ENCODE peak calls at places on chromosomes 13 and 19, in seven cellular contexts. W is H1, P is HCT116, J is K562, E is GM12878, D is SK-N-SH, O is HepG2. N is an unnamed sample.

GRCh38 chr13:60288569-60288968 is 108.5 kb upstream of the TDRD3 start:
- DNase-seq in W (no peak), P (no peak), J (no peak), E (no peak), D (no peak), O (no peak), N (no peak)

GRCh38 chr19:41753159-41753558 is 2.2 kb upstream of the CEACAM6 start:
- DNase-seq in W (no peak), P (peak), J (peak), E (no peak), D (peak), O (peak), N (peak)

GRCh38 chr13:111315347-111315995 is 5.0 kb upstream of the TEX29 start:
- DNase-seq in W (no peak), P (no peak), J (no peak), E (no peak), D (no peak), O (no peak), N (no peak)

GRCh38 chr13:45149964-45150363 is 29.7 kb downstream of the GTF2F2 start:
- DNase-seq in W (no peak), P (no peak), J (no peak), E (no peak), D (no peak), O (no peak), N (no peak)

GRCh38 chr13:73307481-73307880 is 248.7 kb downstream of the KLF5 start:
- DNase-seq in W (no peak), P (no peak), J (no peak), E (no peak), D (no peak), O (no peak), N (no peak)

GRCh38 chr19:58569943-58570670 is 3.0 kb downstream of the MZF1 start:
- DNase-seq in W (no peak), P (no peak), J (no peak), E (no peak), D (no peak), O (no peak), N (no peak)

GRCh38 chr13:31437975-31438374 is 238.2 kb downstream of the B3GLCT start:
- DNase-seq in W (no peak), P (no peak), J (no peak), E (peak), D (peak), O (no peak), N (no peak)

GRCh38 chr13:111206148-111206547 is 91.0 kb downstream of the ARHGEF7 start:
- DNase-seq in W (no peak), P (no peak), J (no peak), E (no peak), D (no peak), O (no peak), N (no peak)

GRCh38 chr13:67416047-67416925 is 186.2 kb upstream of the PCDH9 start:
- DNase-seq in W (peak), P (no peak), J (peak), E (no peak), D (peak), O (peak), N (peak)

GRCh38 chr19:6103217-6103644 is 7.1 kb downstream of the RFX2 start:
- DNase-seq in W (no peak), P (no peak), J (no peak), E (no peak), D (no peak), O (no peak), N (no peak)

GRCh38 chr19:38734176-38734425 is 10.2 kb downstream of the CAPN12 start:
- DNase-seq in W (no peak), P (no peak), J (no peak), E (no peak), D (no peak), O (no peak), N (no peak)

GRCh38 chr13:45542391-45542790 is 73.1 kb downstream of the ERICH6B start:
- DNase-seq in W (no peak), P (no peak), J (no peak), E (no peak), D (no peak), O (no peak), N (no peak)

GRCh38 chr19:38721977-38722773 is 22.1 kb downstream of the CAPN12 start:
- DNase-seq in W (no peak), P (no peak), J (no peak), E (no peak), D (no peak), O (peak), N (no peak)

GRCh38 chr13:20116213-20116612 is 44.6 kb downstream of the GJA3 start:
- DNase-seq in W (no peak), P (no peak), J (no peak), E (no peak), D (no peak), O (no peak), N (no peak)

GRCh38 chr13:24923305-24923640 is 159.3 kb downstream of the RNF17 start:
- DNase-seq in W (no peak), P (no peak), J (peak), E (peak), D (peak), O (no peak), N (no peak)

GRCh38 chr19:40398417-40399056 is 8.6 kb upstream of the HIPK4 start:
- DNase-seq in W (no peak), P (no peak), J (peak), E (no peak), D (peak), O (no peak), N (no peak)

GRCh38 chr13:41658057-41658642 is 200.8 kb downstream of the RGCC start:
- DNase-seq in W (no peak), P (no peak), J (no peak), E (no peak), D (no peak), O (no peak), N (no peak)

GRCh38 chr19:6740589-6741348 is 1.3 kb downstream of the TRIP10 start:
- DNase-seq in W (no peak), P (no peak), J (peak), E (no peak), D (peak), O (no peak), N (peak)

GRCh38 chr13:99542788-99543406 is 41.6 kb downstream of the TM9SF2 start:
- DNase-seq in W (no peak), P (no peak), J (no peak), E (peak), D (no peak), O (no peak), N (no peak)

GRCh38 chr19:3783660-3784584 is 2.3 kb downstream of the MATK start:
- DNase-seq in W (no peak), P (no peak), J (peak), E (no peak), D (peak), O (peak), N (peak)

GRCh38 chr13:48437381-48437780 is 24.5 kb upstream of the LPAR6 start:
- DNase-seq in W (no peak), P (no peak), J (no peak), E (no peak), D (no peak), O (no peak), N (no peak)

GRCh38 chr13:65808061-65808460 is 1422.1 kb downstream of the PCDH9 start:
- DNase-seq in W (no peak), P (no peak), J (no peak), E (no peak), D (no peak), O (no peak), N (no peak)

GRCh38 chr13:65892859-65893258 is 1337.3 kb downstream of the PCDH9 start:
- DNase-seq in W (no peak), P (no peak), J (no peak), E (no peak), D (no peak), O (no peak), N (no peak)

GRCh38 chr13:43058318-43058674 is 34.9 kb downstream of the DNAJC15 start:
- DNase-seq in W (no peak), P (peak), J (no peak), E (no peak), D (no peak), O (peak), N (no peak)

DNA sequence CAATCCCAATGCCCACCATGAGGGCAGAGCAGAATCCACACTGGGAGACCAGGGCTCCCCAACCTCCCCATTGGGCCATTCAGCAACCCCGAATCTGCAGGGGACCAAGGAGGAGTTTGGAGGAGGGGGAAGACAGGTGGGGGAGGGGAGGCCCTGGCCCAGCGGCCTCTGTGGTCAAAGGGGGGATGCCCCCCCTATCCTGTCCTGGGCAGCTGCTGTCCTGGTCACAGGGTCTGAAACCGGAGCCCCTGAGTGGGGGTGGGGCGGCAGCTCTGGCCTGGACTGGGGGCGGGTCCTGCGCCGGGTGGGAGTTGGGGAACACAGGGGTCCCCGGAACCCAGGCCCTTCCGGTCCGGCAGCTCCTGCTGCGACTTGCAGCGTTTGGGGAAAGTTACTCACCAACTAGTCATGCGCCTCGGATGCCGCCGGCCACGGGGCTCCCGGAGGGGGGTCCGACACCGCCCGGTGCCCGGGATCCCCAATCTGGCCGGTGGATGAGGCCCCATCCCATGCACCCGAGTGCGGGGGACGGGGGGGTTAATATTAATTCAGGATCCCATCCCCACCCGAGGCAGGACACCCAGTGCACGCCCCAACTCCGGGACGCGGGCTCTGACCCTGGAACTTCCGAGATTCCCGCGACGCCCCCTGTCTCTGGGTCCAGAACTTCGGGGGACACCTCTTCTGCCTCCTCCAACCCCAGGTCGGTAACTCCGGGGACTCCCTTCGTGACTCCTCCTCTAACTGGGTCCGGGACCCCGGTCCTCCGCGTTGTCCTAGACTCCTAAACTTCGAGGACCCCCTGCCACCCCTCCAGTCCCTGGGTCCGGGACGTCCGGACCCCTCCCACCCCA is 868 bp downstream of the HOMER3 start:
- DNase-seq in W (peak), P (no peak), J (no peak), E (no peak), D (peak), O (no peak), N (no peak)
- TF ChIP-seq JUND in W (no peak), P (no peak), J (no peak), E (no peak), D (no peak), O (no peak), N (no peak)

DNA sequence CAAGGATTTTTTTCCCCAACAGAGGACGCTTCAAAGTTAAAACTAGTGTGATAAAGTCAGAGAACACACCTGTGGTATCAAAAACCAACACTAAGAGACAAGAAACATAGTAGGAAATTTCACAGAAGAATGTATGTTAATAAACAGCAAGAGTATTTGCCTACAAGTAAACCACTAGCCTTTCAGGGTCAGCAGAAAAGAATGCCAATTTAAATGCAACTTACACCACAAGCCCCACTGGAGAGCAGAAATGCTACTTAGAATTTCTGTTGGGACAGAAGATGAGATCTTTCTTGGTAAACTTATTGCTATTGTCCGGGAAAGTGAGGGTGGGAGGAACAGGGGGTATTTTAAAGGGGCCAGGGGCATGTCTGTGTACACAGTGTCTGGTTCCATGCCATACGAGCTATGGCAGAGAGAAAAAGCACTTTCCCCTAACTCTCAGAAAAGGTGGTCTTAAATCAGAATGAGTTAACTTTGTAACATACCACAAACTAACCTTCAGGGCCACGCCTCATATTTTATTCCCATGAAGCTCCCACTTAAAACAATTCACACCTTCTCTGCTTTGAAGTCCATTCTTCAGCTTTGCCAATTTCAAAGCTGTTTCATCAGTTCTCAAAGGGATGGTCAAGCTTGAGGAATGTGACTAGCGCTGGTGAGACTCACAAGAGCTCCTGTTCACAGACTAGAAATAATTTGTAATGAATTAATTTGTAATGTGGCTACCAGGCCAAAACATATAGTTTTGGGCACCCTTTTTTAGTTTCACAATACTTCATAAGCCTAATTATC is 68.4 kb downstream of the STK24 start:
- DNase-seq in W (no peak), P (peak), J (no peak), E (no peak), D (no peak), O (peak), N (no peak)
- TF ChIP-seq JUND in W (no peak), P (no peak), J (no peak), E (no peak), D (no peak), O (no peak), N (no peak)

GRCh38 chr13:50692396-50692915 is 151.0 kb downstream of the DLEU7 start:
- DNase-seq in W (no peak), P (no peak), J (no peak), E (no peak), D (no peak), O (no peak), N (no peak)

GRCh38 chr13:50690020-50690419 is 153.5 kb downstream of the DLEU7 start:
- DNase-seq in W (no peak), P (no peak), J (no peak), E (no peak), D (no peak), O (no peak), N (no peak)

GRCh38 chr13:50691682-50692263 is 151.7 kb downstream of the DLEU7 start:
- DNase-seq in W (no peak), P (no peak), J (peak), E (no peak), D (peak), O (no peak), N (no peak)

GRCh38 chr13:50693755-50694154 is 149.7 kb downstream of the DLEU7 start:
- DNase-seq in W (no peak), P (no peak), J (no peak), E (no peak), D (no peak), O (no peak), N (no peak)

DNA sequence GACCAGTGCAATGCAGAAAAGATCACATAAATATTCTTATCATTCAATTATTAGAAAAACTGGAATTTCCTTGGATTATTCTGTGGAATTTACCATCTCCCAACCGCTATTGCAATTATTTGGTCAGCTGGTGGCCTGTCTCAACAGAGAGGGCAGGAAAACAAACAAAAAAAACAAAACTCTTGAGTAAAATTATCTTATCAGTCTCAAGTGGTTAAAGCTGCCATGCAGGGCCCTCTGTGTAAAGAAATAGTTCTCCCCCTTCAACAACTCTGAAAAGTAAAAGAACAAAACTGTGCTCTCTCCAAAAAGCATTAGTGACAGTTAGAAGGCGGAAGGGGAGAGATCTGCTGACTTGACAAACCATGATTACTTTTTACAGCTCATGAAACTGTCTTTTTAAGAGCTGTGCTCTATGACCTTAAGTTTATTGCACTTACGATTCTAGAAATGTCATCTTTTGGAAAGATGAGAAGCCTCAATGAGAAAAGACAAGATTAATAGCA is 152.3 kb downstream of the DLEU7 start:
- DNase-seq in W (no peak), P (no peak), J (no peak), E (no peak), D (no peak), O (no peak), N (no peak)
- TF ChIP-seq JUND in W (no peak), P (no peak), J (no peak), E (no peak), D (no peak), O (no peak), N (no peak)

GRCh38 chr13:113562085-113562749 is 22.3 kb upstream of the TFDP1 start:
- DNase-seq in W (peak), P (no peak), J (peak), E (no peak), D (peak), O (peak), N (peak)
- TF ChIP-seq JUND in W (peak), P (no peak), J (no peak), E (no peak), D (no peak), O (no peak), N (no peak)

DNA sequence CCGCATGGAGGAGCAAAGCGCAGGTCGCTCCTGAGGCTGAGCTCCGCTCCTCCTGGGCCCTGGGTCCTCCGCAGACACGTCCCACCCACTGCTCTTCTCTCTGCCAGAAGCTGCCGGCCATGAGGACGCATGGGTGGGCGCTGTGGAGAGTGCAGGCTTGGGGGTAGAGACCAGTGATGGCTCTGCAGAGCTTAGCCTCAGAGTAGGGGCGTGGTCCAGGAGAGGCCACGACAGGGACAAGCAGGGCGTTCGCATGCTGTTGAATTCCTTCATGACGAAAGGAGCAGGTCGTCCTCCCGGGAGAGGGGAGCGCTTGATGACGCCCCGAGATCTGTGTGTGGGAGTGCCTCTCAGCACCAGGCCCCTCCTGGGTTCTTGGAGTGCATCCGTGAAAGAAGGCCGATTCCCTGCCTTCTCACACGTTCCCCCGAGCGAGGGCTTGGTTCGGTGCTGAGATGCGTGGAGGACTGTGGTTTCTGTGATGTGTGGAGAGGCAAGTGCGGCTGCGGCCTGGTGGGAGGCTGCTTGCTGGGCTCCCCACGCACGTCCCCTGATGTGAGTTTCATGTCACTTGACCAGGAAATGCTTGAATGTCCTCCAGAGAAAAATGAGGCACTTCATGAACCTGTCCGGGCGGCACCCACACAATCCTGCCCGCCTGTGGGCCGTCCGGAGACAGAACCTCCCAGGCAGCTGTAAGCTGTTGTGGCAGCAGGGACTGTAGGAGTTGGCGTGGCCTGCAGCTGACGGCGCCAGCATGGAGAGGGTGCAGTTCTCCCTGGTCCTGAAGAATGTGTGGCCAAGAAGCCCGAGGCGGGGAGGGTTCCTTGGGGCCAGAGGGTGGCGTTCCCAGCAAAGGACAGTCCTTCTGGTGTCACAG is 4.5 kb downstream of the SF3A2 start:
- DNase-seq in W (no peak), P (no peak), J (no peak), E (no peak), D (no peak), O (no peak), N (peak)
- TF ChIP-seq JUND in W (no peak), P (no peak), J (no peak), E (no peak), D (no peak), O (no peak), N (no peak)

GRCh38 chr19:49894879-49895565 is 1.7 kb downstream of the IL4I1 start:
- DNase-seq in W (no peak), P (no peak), J (no peak), E (no peak), D (no peak), O (no peak), N (no peak)
- TF ChIP-seq JUND in W (no peak), P (no peak), J (no peak), E (peak), D (no peak), O (no peak), N (no peak)

DNA sequence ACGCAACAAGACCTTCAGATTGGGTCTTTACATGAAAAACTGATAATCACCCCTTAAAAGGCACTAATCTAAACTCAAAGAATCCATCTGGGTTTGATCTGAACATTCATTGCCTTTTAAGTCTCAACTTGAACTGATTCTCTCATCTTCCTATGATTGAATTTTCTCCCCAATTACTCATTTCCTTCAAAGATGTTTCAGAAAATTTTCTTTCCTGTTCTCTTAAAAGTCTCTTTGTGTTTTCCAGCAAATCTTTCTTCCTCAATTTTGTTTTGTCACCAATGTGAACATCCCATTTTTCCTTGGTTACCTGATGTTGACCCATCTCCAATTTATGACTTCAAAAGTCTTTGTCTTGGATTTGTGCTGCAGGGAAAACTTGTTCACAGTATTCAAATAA is 234.3 kb downstream of the DACH1 start:
- DNase-seq in W (no peak), P (no peak), J (no peak), E (no peak), D (no peak), O (no peak), N (peak)
- TF ChIP-seq JUND in W (no peak), P (no peak), J (no peak), E (no peak), D (no peak), O (no peak), N (no peak)

DNA sequence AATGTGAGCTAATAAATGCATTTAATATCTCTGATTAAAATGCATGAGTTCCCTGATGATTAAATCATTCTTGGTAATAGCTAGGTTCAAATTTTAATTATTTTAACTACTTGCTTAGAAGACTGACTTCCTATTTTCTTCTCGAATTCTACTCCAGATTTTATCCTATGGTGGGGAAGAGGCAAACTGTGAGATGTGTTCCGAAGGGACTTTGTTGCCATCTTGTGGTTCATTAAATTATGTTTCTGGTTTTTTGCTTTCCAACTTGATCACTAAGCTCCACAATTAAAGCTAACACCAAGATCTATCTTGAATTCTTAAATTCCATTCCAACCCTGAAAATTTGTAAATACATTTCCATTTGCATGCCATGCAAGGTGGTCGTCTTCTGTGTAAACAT is 538.4 kb upstream of the PCDH20 start:
- DNase-seq in W (no peak), P (peak), J (no peak), E (no peak), D (peak), O (peak), N (peak)
- TF ChIP-seq JUND in W (no peak), P (no peak), J (no peak), E (no peak), D (no peak), O (no peak), N (no peak)

N was measured in T47D.